ENCODE peak calls at places on chromosome 17, in four cellular contexts. T is WTC11, A is HepG2, J is K562. I is an unnamed sample.

GRCh38 chr17:64447526-64447925 is 1.4 kb upstream of the MILR1 start:
- DNase-seq in T (no peak), A (no peak), J (no peak), I (no peak)

GRCh38 chr17:21177854-21178600 is 35.9 kb downstream of the TMEM11 start:
- DNase-seq in T (no peak), A (no peak), J (no peak), I (no peak)

GRCh38 chr17:82416264-82416663 is 1.9 kb upstream of the HEXD start:
- DNase-seq in T (no peak), A (no peak), J (no peak), I (no peak)

GRCh38 chr17:21464611-21465021 is 88.5 kb downstream of the KCNJ12 start:
- DNase-seq in T (peak; percentile 29), A (no peak), J (no peak), I (no peak)

GRCh38 chr17:17685775-17686291 is 4.6 kb downstream of the RAI1 start:
- DNase-seq in T (no peak), A (no peak), J (peak; percentile 56), I (no peak)

GRCh38 chr17:73760186-73760758 is 116.0 kb upstream of the SDK2 start:
- DNase-seq in T (peak; percentile 64), A (no peak), J (peak; percentile 14), I (no peak)

GRCh38 chr17:72336026-72336803 is 215.4 kb downstream of the SOX9 start:
- DNase-seq in T (peak; percentile 17), A (no peak), J (no peak), I (no peak)

GRCh38 chr17:5111402-5112204 is at the start of gene ZNF232:
- DNase-seq in T (peak; percentile 97), A (peak; percentile 94), J (peak; percentile 94), I (peak; percentile 96)

GRCh38 chr17:2853111-2853721 is 57.0 kb downstream of the RAP1GAP2 start:
- DNase-seq in T (peak; percentile 71), A (no peak), J (no peak), I (no peak)

GRCh38 chr17:36500745-36501225 is 14.3 kb downstream of the ZNHIT3 start:
- DNase-seq in T (no peak), A (no peak), J (no peak), I (no peak)
- TF ChIP-seq ELF4 in T (no peak), A (no peak), J (no peak), I (no peak)

GRCh38 chr17:76617838-76618237 is 25.7 kb downstream of the ST6GALNAC1 start:
- DNase-seq in T (no peak), A (no peak), J (no peak), I (no peak)

GRCh38 chr17:76612465-76612864 is 26.8 kb upstream of the ST6GALNAC2 start:
- DNase-seq in T (no peak), A (no peak), J (no peak), I (no peak)

GRCh38 chr17:76614912-76615617 is 28.5 kb downstream of the ST6GALNAC1 start:
- DNase-seq in T (no peak), A (no peak), J (no peak), I (no peak)

GRCh38 chr17:76611747-76612143 is 26.1 kb upstream of the ST6GALNAC2 start:
- DNase-seq in T (no peak), A (no peak), J (no peak), I (no peak)

GRCh38 chr17:76612977-76613851 is 27.6 kb upstream of the ST6GALNAC2 start:
- DNase-seq in T (peak; percentile 54), A (peak; percentile 94), J (peak; percentile 60), I (peak; percentile 91)
- TF ChIP-seq ELF4 in T (no peak), A (no peak), J (no peak), I (no peak)

GRCh38 chr17:65743313-65743665 is 181.8 kb upstream of the AXIN2 start:
- DNase-seq in T (no peak), A (no peak), J (no peak), I (no peak)
- TF ChIP-seq ELF4 in T (no peak), A (no peak), J (no peak), I (no peak)

GRCh38 chr17:1813088-1813487 is 16.6 kb downstream of the SMYD4 start:
- DNase-seq in T (no peak), A (no peak), J (no peak), I (no peak)
- TF ChIP-seq ELF4 in T (no peak), A (no peak), J (no peak), I (no peak)

DNA sequence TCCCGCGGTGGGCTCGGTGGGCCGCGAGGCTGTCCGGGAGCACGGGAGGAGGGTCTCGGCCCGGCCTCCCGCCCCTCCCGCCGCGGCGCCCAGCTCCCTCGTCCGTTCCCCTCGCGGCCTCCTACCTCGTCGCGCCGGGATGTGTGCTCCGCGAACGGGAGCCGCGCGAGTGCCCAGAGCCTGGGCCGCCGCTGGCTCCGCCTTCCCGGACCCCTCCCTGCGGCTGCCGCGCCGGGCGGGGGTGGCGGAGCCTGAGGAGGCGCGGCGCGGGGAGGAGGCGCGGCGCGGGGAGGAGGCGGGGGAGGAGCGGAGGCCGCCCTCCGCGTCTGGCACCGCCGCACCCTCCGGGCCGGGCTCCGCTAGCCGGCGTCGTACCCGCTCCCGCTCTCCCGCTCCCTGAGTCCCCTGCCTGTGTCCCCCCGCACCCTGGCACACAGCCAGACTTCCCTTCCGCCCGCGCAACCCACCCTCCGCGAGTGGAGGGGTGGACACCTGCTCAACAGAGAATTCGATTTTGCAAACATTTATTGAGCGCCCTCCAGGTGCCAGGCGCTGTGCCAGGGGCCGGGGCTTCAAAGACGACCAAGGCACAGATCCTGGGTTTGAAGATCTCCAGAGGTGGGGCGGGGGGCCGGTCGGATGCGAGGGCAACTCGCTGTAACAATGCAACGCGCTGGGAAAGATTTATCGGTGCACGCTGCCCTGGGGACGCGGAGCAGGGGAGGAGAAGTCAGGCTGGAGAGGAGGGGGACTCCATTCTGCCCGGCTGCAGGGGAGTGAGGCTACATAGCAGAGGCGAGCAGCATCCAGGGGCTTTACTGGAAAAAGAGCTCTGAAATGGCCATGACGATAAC is at the start of gene MPP3:
- DNase-seq in T (peak; percentile 53), A (no peak), J (peak; percentile 83), I (peak; percentile 91)
- TF ChIP-seq ELF4 in T (no peak), A (no peak), J (no peak), I (no peak)

DNA sequence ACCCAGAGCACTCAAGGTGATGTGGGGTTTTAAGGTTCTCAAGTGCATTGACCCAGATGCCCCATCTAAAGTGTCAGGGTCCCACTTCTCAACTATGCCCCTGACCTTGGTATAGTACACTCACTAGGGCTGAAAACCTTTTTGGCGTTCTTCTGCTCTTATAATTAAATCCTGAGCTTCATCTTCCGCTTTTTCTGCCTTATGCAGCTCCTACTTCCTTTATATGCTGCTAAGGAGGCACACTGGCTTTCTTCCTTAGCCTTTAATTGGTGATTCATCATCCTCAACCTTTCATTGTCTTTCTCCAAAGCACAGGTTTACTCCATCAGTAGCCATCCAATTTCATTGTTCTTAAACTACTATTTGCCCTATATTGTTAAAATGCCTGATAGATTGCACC is 5.3 kb upstream of the NF1 start:
- DNase-seq in T (no peak), A (no peak), J (no peak), I (no peak)
- TF ChIP-seq ELF4 in T (no peak), A (no peak), J (no peak), I (no peak)

GRCh38 chr17:15279011-15279477 is 13.9 kb upstream of the PMP22 start:
- DNase-seq in T (no peak), A (no peak), J (peak; percentile 24), I (no peak)
- TF ChIP-seq ELF4 in T (no peak), A (no peak), J (no peak), I (no peak)

GRCh38 chr17:50944054-50944901 is 78.1 kb upstream of the TOB1 start:
- DNase-seq in T (peak; percentile 65), A (peak; percentile 97), J (peak; percentile 97), I (peak; percentile 60)
- TF ChIP-seq ELF4 in T (no peak), A (peak; percentile 77), J (no peak), I (no peak)